ENCODE peak calls at places on chromosomes 7 and 10, in nine cellular contexts. G, Z, E, F, W, U, Q, R and J are unnamed samples.

GRCh38 chr10:58282615-58283014 is 13.7 kb downstream of the CISD1 start:
- DNase-seq in U (peak), E (no peak), R (no peak), G (no peak), W (no peak), Q (no peak), F (no peak), Z (no peak), J (no peak)

GRCh38 chr7:157542669-157543021 is 205.8 kb downstream of the DNAJB6 start:
- DNase-seq in U (no peak), E (no peak), R (no peak), G (no peak), Q (no peak), W (no peak), F (no peak), Z (no peak), J (no peak)

GRCh38 chr7:85424298-85424697 is 237.4 kb upstream of the SEMA3D start:
- DNase-seq in E (no peak), U (no peak), R (no peak), G (no peak), Z (no peak), F (no peak), W (no peak), Q (no peak), J (no peak)

GRCh38 chr7:49396194-49396593 is 377.2 kb upstream of the VWC2 start:
- DNase-seq in F (no peak), E (no peak), Q (no peak), R (no peak), U (no peak), G (no peak), W (no peak), Z (no peak), J (no peak)

GRCh38 chr10:34186740-34187139 is 628.4 kb downstream of the PARD3 start:
- DNase-seq in R (no peak), W (no peak), E (no peak), Z (no peak), F (no peak), Q (no peak), G (no peak), U (no peak), J (no peak)

GRCh38 chr10:43846968-43847367 is 198.3 kb upstream of the ZNF32 start:
- DNase-seq in R (no peak), Z (no peak), G (no peak), F (no peak), E (no peak), Q (no peak), U (peak), W (no peak), J (no peak)

GRCh38 chr10:98664329-98665042 is 217.8 kb upstream of the HPS1 start:
- DNase-seq in E (no peak), W (peak), G (peak), U (peak), R (no peak), Q (no peak), F (peak), Z (peak), J (no peak)

GRCh38 chr7:31814187-31814586 is 127.2 kb downstream of the PPP1R17 start:
- DNase-seq in U (peak), Q (no peak), Z (no peak), R (no peak), E (no peak), F (no peak), W (no peak), G (peak), J (no peak)

GRCh38 chr10:60576130-60577069 is 186.7 kb upstream of the ANK3 start:
- DNase-seq in G (no peak), U (no peak), F (no peak), R (no peak), W (no peak), Q (no peak), Z (no peak), E (no peak), J (no peak)

GRCh38 chr10:73584737-73585136 is 6.4 kb downstream of the USP54 start:
- DNase-seq in G (no peak), Q (no peak), Z (no peak), F (no peak), R (peak), E (no peak), W (peak), U (no peak), J (no peak)

GRCh38 chr7:54705436-54705835 is 53.6 kb downstream of the SEC61G start:
- DNase-seq in W (peak), Q (no peak), U (peak), F (no peak), Z (no peak), G (no peak), E (no peak), R (no peak), J (peak)

GRCh38 chr7:77823787-77824186 is 25.2 kb downstream of the PHTF2 start:
- DNase-seq in W (no peak), E (no peak), Q (no peak), U (no peak), R (no peak), F (no peak), Z (no peak), G (no peak), J (no peak)

GRCh38 chr10:102985811-102986210 is 67.7 kb downstream of the CNNM2 start:
- DNase-seq in R (no peak), E (no peak), Q (no peak), U (no peak), Z (no peak), W (no peak), G (no peak), F (no peak), J (no peak)

GRCh38 chr7:33946094-33946699 is 40.9 kb downstream of the BMPER start:
- DNase-seq in W (no peak), F (no peak), Q (no peak), G (no peak), U (no peak), E (no peak), Z (no peak), R (no peak), J (no peak)

GRCh38 chr7:31747553-31747952 is 60.5 kb downstream of the PPP1R17 start:
- DNase-seq in G (no peak), E (no peak), F (no peak), Z (no peak), U (no peak), R (no peak), Q (no peak), W (no peak), J (no peak)

GRCh38 chr7:520503-521161 is 986 bp upstream of the PDGFA start:
- DNase-seq in R (no peak), Z (no peak), G (no peak), F (peak), U (peak), W (no peak), Q (no peak), E (no peak), J (no peak)

GRCh38 chr10:91759581-91759986 is 38.6 kb upstream of the TNKS2 start:
- DNase-seq in U (no peak), W (peak), Z (no peak), F (no peak), R (no peak), E (no peak), G (no peak), Q (no peak), J (peak)

GRCh38 chr10:126137557-126138221 is 241.3 kb downstream of the FANK1 start:
- DNase-seq in U (no peak), Z (no peak), F (no peak), E (no peak), G (no peak), R (peak), W (peak), Q (no peak), J (no peak)

GRCh38 chr10:69630651-69631400 is 779 bp downstream of the FAM241B start:
- DNase-seq in G (no peak), F (no peak), Q (peak), Z (no peak), W (no peak), R (no peak), U (no peak), E (no peak), J (no peak)

GRCh38 chr10:28558923-28559508 is 26.1 kb downstream of the WAC start:
- DNase-seq in Z (no peak), R (no peak), U (no peak), G (no peak), W (peak), Q (no peak), E (no peak), F (no peak), J (no peak)

GRCh38 chr10:92811986-92812385 is 36.3 kb upstream of the EXOC6 start:
- DNase-seq in U (peak), R (no peak), Z (no peak), F (peak), G (no peak), E (no peak), Q (no peak), W (no peak), J (no peak)

GRCh38 chr7:101315336-101315735 is 6.3 kb downstream of the IFT22 start:
- DNase-seq in W (peak), G (peak), U (peak), E (no peak), Q (no peak), F (peak), Z (no peak), R (no peak), J (peak)

GRCh38 chr10:21304198-21304597 is 221.3 kb downstream of the SKIDA1 start:
- DNase-seq in F (no peak), W (peak), R (no peak), E (no peak), U (peak), G (no peak), Z (no peak), Q (no peak), J (no peak)

GRCh38 chr10:114816308-114816707 is 5.3 kb upstream of the FHIP2A start:
- DNase-seq in Z (no peak), U (no peak), R (no peak), F (no peak), W (no peak), G (no peak), Q (no peak), E (no peak), J (no peak)

GRCh38 chr10:11424456-11425287 is 186.8 kb downstream of the USP6NL start:
- DNase-seq in F (peak), U (peak), W (peak), R (no peak), G (peak), Q (no peak), E (peak), Z (no peak), J (peak)

GRCh38 chr7:102122026-102122425 is 164.6 kb upstream of the SH2B2 start:
- DNase-seq in G (no peak), F (no peak), Q (no peak), R (peak), Z (no peak), E (no peak), W (peak), U (peak), J (peak)

GRCh38 chr10:71766717-71767419 is 6.5 kb downstream of the VSIR start:
- DNase-seq in U (peak), W (peak), G (no peak), R (peak), E (peak), Z (peak), F (no peak), Q (peak), J (peak)

GRCh38 chr10:78212134-78212785 is 178.6 kb downstream of the RPS24 start:
- DNase-seq in W (no peak), U (peak), R (no peak), E (no peak), F (no peak), G (no peak), Q (no peak), Z (peak), J (no peak)

GRCh38 chr7:371779-372545 is 82.0 kb downstream of the FOXL3 start:
- DNase-seq in Q (no peak), F (peak), W (no peak), U (no peak), E (peak), R (no peak), G (peak), Z (peak), J (no peak)

GRCh38 chr7:134761206-134761786 is 18.1 kb upstream of the CALD1 start:
- DNase-seq in E (no peak), Q (no peak), G (no peak), R (no peak), W (no peak), F (no peak), U (peak), Z (no peak), J (no peak)

GRCh38 chr10:66917104-66917503 is 8.7 kb upstream of the LRRTM3 start:
- DNase-seq in U (no peak), R (no peak), Q (no peak), F (no peak), E (no peak), W (no peak), Z (no peak), G (no peak), J (no peak)

GRCh38 chr7:22159341-22159740 is 197.6 kb downstream of the RAPGEF5 start:
- DNase-seq in F (no peak), Z (no peak), W (no peak), Q (no peak), R (no peak), G (no peak), U (no peak), E (no peak), J (no peak)

GRCh38 chr10:44261296-44261695 is 123.6 kb downstream of the CXCL12 start:
- DNase-seq in Q (no peak), E (no peak), U (peak), F (no peak), W (no peak), Z (peak), G (no peak), R (no peak), J (no peak)

GRCh38 chr10:3639546-3639945 is 145.5 kb downstream of the KLF6 start:
- DNase-seq in W (no peak), Z (no peak), E (no peak), F (no peak), R (no peak), Q (no peak), G (no peak), U (no peak), J (no peak)

GRCh38 chr10:124384142-124384541 is 34.6 kb downstream of the OAT start:
- DNase-seq in Z (no peak), Q (no peak), F (no peak), R (no peak), E (no peak), W (no peak), G (no peak), U (peak), J (no peak)

GRCh38 chr10:72175166-72175565 is 40.6 kb upstream of the ANAPC16 start:
- DNase-seq in G (no peak), U (peak), W (peak), F (no peak), Z (no peak), Q (no peak), E (no peak), R (peak), J (peak)

GRCh38 chr7:82384051-82384464 is 59.5 kb downstream of the CACNA2D1 start:
- DNase-seq in Z (no peak), W (no peak), Q (no peak), R (no peak), U (no peak), E (no peak), F (no peak), G (no peak), J (no peak)

GRCh38 chr10:23338155-23338828 is 6.3 kb downstream of the C10orf67 start:
- DNase-seq in R (no peak), U (peak), E (no peak), W (peak), Q (no peak), G (no peak), Z (no peak), F (no peak), J (peak)

GRCh38 chr10:23342213-23342884 is 2.2 kb downstream of the C10orf67 start:
- DNase-seq in U (no peak), W (no peak), Z (no peak), G (no peak), F (no peak), R (no peak), Q (no peak), E (no peak), J (no peak)

GRCh38 chr10:23341004-23341403 is 3.6 kb downstream of the C10orf67 start:
- DNase-seq in U (no peak), Z (no peak), G (no peak), R (no peak), Q (no peak), F (no peak), W (peak), E (no peak), J (peak)

GRCh38 chr10:23338886-23339285 is 5.7 kb downstream of the C10orf67 start:
- DNase-seq in R (no peak), F (no peak), W (no peak), Q (no peak), E (no peak), G (no peak), U (no peak), Z (no peak), J (peak)

GRCh38 chr10:23340346-23340745 is 4.3 kb downstream of the C10orf67 start:
- DNase-seq in F (no peak), E (no peak), W (no peak), R (no peak), U (no peak), Q (no peak), Z (no peak), G (no peak), J (no peak)
- TF ChIP-seq CTCF in F (no peak), E (no peak), W (no peak), R (no peak), U (no peak), Q (no peak), Z (no peak), G (no peak), J (no peak)

DNA sequence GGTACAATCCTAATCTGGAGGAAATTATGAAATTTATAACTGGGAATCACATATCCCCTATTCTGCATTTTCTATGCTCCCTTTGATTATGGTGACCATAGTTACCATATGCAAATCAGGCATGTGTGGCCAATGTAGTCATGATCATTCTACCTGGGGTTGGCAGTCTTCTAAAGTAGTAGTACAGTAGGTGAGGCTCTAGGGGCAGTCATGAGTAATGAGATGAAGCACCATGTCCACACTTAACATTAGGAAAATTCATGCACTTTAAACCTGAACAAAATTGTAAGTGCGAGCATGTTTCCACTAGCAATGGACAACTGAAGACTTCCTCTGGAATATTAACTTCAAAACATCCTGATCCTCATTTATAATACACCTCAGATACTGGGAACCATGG is 545.9 kb downstream of the SUGCT start:
- DNase-seq in G (peak), F (no peak), Z (no peak), E (no peak), Q (no peak), R (no peak), W (no peak), U (peak), J (no peak)
- TF ChIP-seq CTCF in G (peak), F (no peak), Z (peak), E (no peak), Q (peak), R (peak), W (peak), U (peak), J (peak)

GRCh38 chr7:155815332-155816191 is 3.3 kb upstream of the SHH start:
- DNase-seq in E (no peak), W (peak), Q (no peak), R (no peak), F (peak), G (peak), U (peak), Z (peak), J (peak)
- TF ChIP-seq CTCF in E (no peak), W (peak), Q (peak), R (peak), F (no peak), G (peak), U (peak), Z (peak), J (peak)

GRCh38 chr7:2247141-2247985 is 5.3 kb downstream of the NUDT1 start:
- DNase-seq in E (no peak), R (no peak), G (peak), U (peak), Q (no peak), Z (no peak), F (peak), W (no peak), J (no peak)
- TF ChIP-seq CTCF in E (no peak), R (peak), G (peak), U (peak), Q (peak), Z (peak), F (no peak), W (peak), J (peak)